ENCODE peak calls at places on chromosomes 5 and 9, in nine cellular contexts. F is K562, W is gastrocnemius medialis, E is heart left ventricle, C is right lobe of liver, Z is A549, O is upper lobe of left lung, I is HCT116, K is HepG2. H is an unnamed sample.

GRCh38 chr5:59130441-59130840 is 547.6 kb downstream of the RAB3C start:
- ATAC-seq in F (no peak), W (no peak), E (no peak), C (no peak), Z (no peak), O (no peak), I (no peak), K (no peak), H (no peak)

GRCh38 chr9:87954230-87954629 is 20.1 kb downstream of the CDK20 start:
- ATAC-seq in F (no peak), W (no peak), E (no peak), C (peak; percentile 37), Z (no peak), O (no peak), I (no peak), K (no peak), H (no peak)

GRCh38 chr5:36902353-36902752 is 25.8 kb downstream of the NIPBL start:
- ATAC-seq in F (no peak), W (no peak), E (no peak), C (no peak), Z (no peak), O (no peak), I (no peak), K (no peak), H (no peak)

GRCh38 chr5:138974227-138975063 is 99.3 kb upstream of the LRRTM2 start:
- ATAC-seq in F (peak; percentile 87), W (peak; percentile 75), E (peak; percentile 93), C (peak; percentile 67), Z (no peak), O (peak; percentile 65), I (no peak), K (no peak), H (peak; percentile 52)

GRCh38 chr5:127549551-127549950 is 32.1 kb downstream of the PRRC1 start:
- ATAC-seq in F (no peak), W (no peak), E (no peak), C (no peak), Z (no peak), O (no peak), I (no peak), K (no peak), H (no peak)

GRCh38 chr5:125336401-125336800 is 590.0 kb upstream of the ZNF608 start:
- ATAC-seq in F (no peak), W (no peak), E (no peak), C (no peak), Z (no peak), O (no peak), I (no peak), K (no peak), H (no peak)

GRCh38 chr5:92713361-92713875 is 867.6 kb downstream of the NR2F1-AS1 start:
- ATAC-seq in F (no peak), W (no peak), E (no peak), C (peak; percentile 38), Z (no peak), O (no peak), I (no peak), K (no peak), H (no peak)

GRCh38 chr5:172834570-172835245 is 657 bp downstream of the ERGIC1 start:
- ATAC-seq in F (peak; percentile 23), W (peak; percentile 15), E (no peak), C (peak; percentile 2), Z (peak; percentile 42), O (peak; percentile 11), I (peak; percentile 13), K (peak; percentile 56), H (peak; percentile 16)

GRCh38 chr5:10581867-10582511 is 18.1 kb downstream of the ANKRD33B start:
- ATAC-seq in F (no peak), W (peak; percentile 32), E (no peak), C (no peak), Z (no peak), O (peak; percentile 7), I (no peak), K (no peak), H (peak; percentile 42)

GRCh38 chr5:75716715-75717081 is 539 bp downstream of the POC5 start:
- ATAC-seq in F (peak; percentile 38), W (no peak), E (no peak), C (no peak), Z (peak; percentile 25), O (peak; percentile 15), I (peak; percentile 23), K (peak; percentile 26), H (no peak)

GRCh38 chr5:68265347-68265746 is 49.8 kb downstream of the PIK3R1 start:
- ATAC-seq in F (no peak), W (peak; percentile 13), E (peak; percentile 35), C (peak; percentile 15), Z (no peak), O (peak; percentile 24), I (no peak), K (peak; percentile 42), H (no peak)

GRCh38 chr5:173964491-173964890 is 24.5 kb upstream of the C5orf47 start:
- ATAC-seq in F (no peak), W (no peak), E (no peak), C (no peak), Z (no peak), O (no peak), I (no peak), K (no peak), H (no peak)

GRCh38 chr9:107274096-107274495 is 9.0 kb upstream of the RAD23B start:
- ATAC-seq in F (peak; percentile 88), W (no peak), E (no peak), C (no peak), Z (peak; percentile 30), O (no peak), I (peak; percentile 55), K (peak; percentile 45), H (no peak)

GRCh38 chr5:90386099-90386710 is 23.4 kb downstream of the CETN3 start:
- ATAC-seq in F (peak; percentile 46), W (no peak), E (no peak), C (no peak), Z (no peak), O (no peak), I (no peak), K (no peak), H (no peak)

GRCh38 chr9:125772740-125773139 is 25.6 kb downstream of the PBX3 start:
- ATAC-seq in F (no peak), W (no peak), E (no peak), C (no peak), Z (no peak), O (no peak), I (no peak), K (no peak), H (no peak)

GRCh38 chr9:3658964-3659363 is 133.2 kb upstream of the RFX3 start:
- ATAC-seq in F (no peak), W (no peak), E (no peak), C (no peak), Z (peak; percentile 19), O (no peak), I (no peak), K (no peak), H (no peak)

GRCh38 chr9:96100385-96100978 is 201.5 kb downstream of the HSD17B3 start:
- ATAC-seq in F (no peak), W (no peak), E (no peak), C (no peak), Z (no peak), O (no peak), I (no peak), K (no peak), H (no peak)

DNA sequence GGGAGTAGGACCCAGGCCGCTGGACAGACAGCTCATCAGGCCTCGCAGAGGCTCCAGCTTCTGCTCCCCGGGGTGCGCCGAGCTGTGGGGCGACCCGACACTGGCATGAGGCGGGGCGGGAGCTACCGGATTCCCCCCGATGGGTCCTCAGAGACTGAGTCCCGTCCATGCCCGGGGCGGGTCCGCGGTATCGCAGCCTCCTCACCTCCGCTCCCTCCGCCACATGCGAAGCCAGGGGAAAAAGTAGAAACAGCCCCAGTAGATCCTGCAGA is 2.6 kb upstream of the CCL27 start:
- ATAC-seq in F (peak; percentile 32), W (peak; percentile 18), E (no peak), C (no peak), Z (no peak), O (peak; percentile 25), I (peak; percentile 19), K (peak; percentile 47), H (peak; percentile 14)
- H3K27ac ChIP-seq in F (peak overlapping the region; percentile 60), W (peak overlapping the region; percentile 96), E (peak overlapping the region; percentile 95), C (peak overlapping the region; percentile 93), Z (peak overlapping the region; percentile 70), O (peak overlapping the region; percentile 100), I (peak overlapping the region; percentile 36), K (peak overlapping the region; percentile 17), H (peak overlapping the region; percentile 100)

DNA sequence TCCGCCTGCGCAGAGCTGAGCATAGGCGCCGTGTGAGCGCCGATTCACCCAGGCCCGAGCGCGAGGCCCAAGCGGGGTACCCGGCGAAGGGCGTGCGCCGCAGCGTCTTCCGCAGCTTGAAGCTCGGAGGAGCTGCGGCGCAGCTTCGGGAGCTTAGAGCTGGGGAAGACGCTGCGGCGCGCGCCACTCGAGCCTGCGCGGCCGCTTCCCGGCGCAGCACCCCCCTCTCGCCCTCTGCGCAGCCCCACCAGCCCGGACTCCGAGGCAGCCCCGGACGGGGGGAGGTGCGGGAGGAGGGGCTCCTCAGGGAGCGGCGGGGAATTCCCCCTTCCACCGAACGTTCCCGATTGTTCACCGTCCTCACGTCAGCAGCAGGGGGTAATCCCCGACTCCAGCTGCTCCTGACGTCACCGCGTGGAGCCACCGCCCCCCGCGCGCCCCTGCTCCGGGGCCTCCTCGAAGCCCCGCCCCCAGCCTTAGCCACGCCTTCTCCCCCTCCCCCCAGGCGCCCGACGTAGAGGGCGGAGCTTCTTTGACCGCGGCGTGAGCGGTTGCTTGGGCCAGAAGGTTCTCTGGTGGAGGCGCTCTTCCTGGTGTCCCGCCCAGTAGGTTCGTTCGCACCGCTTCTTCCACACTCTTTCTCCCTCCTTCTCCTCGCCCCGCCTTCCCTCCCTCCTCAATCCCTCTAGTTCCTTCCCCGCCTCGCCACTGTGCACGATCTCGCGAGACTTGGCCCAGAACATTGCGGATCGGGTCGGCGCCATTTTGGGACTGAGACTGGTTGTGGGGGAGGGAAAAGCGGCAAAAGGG is at the start of gene GPBP1:
- ATAC-seq in F (peak; percentile 85), W (peak; percentile 83), E (peak; percentile 95), C (peak; percentile 92), Z (peak; percentile 90), O (peak; percentile 96), I (peak; percentile 86), K (peak; percentile 85), H (peak; percentile 95)
- TF ChIP-seq POLR2A in F (peak; percentile 90), W (peak; percentile 85), E (peak; percentile 45), C (peak; percentile 71), Z (peak; percentile 35), O (peak; percentile 94), I (peak; percentile 48), K (peak; percentile 50), H (peak; percentile 71)

DNA sequence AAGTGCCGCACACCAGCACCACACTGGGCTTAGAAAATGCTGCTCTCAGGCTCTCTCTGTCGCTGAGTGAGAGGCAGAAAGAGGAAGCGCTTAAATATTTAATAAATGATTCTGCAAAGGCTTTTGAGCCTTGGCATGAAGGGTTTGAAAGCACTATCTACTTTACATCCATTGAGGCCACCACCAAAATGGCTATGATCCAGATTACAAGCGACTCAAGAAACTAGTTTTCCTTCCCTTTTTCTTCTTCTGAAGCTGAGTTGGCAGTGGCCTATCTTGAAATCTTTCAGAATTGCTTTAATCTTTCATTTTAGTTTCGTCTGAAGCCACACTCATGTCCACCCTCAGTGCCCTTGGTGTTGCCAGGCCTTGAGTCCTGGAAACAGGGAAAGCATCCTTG is 59.5 kb downstream of the EBF1 start:
- ATAC-seq in F (no peak), W (no peak), E (no peak), C (no peak), Z (no peak), O (no peak), I (no peak), K (no peak), H (no peak)
- H3K27ac ChIP-seq in F (no peak overlapping the region), W (no peak overlapping the region), E (no peak overlapping the region), C (no peak overlapping the region), Z (no peak overlapping the region), O (no peak overlapping the region), I (no peak overlapping the region), K (no peak overlapping the region), H (no peak overlapping the region)

GRCh38 chr9:69215774-69216482 is 41.9 kb downstream of the TJP2 start:
- ATAC-seq in F (peak; percentile 92), W (no peak), E (peak; percentile 91), C (peak; percentile 79), Z (no peak), O (no peak), I (no peak), K (no peak), H (no peak)
- TF ChIP-seq POLR2A in F (no peak), W (no peak), E (peak; percentile 15), C (no peak), Z (no peak), O (no peak), I (no peak), K (no peak), H (no peak)